ENCODE peak calls at places on chromosome 11, in nine cellular contexts. One of them, this sample, is unnamed.

GRCh38 chr11:6611092-6612007 is 666 bp downstream of the TAF10 start:
- DNase-seq in IMR-90: peak
- DNase-seq in heart right ventricle: peak
- DNase-seq in cardiac muscle cell: peak
- DNase-seq in neural progenitor cell: peak
- DNase-seq in fibroblast of lung: peak
- DNase-seq in astrocyte: no peak
- DNase-seq in kidney: peak
- DNase-seq in Karpas-422: peak
- DNase-seq in this sample: no peak

GRCh38 chr11:98798333-98798732 is 222.4 kb upstream of the CNTN5 start:
- DNase-seq in IMR-90: no peak
- DNase-seq in heart right ventricle: no peak
- DNase-seq in cardiac muscle cell: no peak
- DNase-seq in neural progenitor cell: no peak
- DNase-seq in fibroblast of lung: no peak
- DNase-seq in astrocyte: no peak
- DNase-seq in kidney: no peak
- DNase-seq in Karpas-422: no peak
- DNase-seq in this sample: no peak

GRCh38 chr11:64090811-64091516 is 55.2 kb downstream of the FLRT1 start:
- DNase-seq in IMR-90: peak
- DNase-seq in heart right ventricle: no peak
- DNase-seq in cardiac muscle cell: peak
- DNase-seq in neural progenitor cell: peak
- DNase-seq in fibroblast of lung: no peak
- DNase-seq in astrocyte: no peak
- DNase-seq in kidney: no peak
- DNase-seq in Karpas-422: no peak
- DNase-seq in this sample: no peak

GRCh38 chr11:64119748-64120147 is 46.2 kb downstream of the MACROD1 start:
- DNase-seq in IMR-90: no peak
- DNase-seq in heart right ventricle: no peak
- DNase-seq in cardiac muscle cell: no peak
- DNase-seq in neural progenitor cell: no peak
- DNase-seq in fibroblast of lung: no peak
- DNase-seq in astrocyte: no peak
- DNase-seq in kidney: no peak
- DNase-seq in Karpas-422: no peak
- DNase-seq in this sample: no peak

GRCh38 chr11:6607190-6607635 is 3.6 kb downstream of the ILK start:
- DNase-seq in IMR-90: no peak
- DNase-seq in heart right ventricle: peak
- DNase-seq in cardiac muscle cell: no peak
- DNase-seq in neural progenitor cell: no peak
- DNase-seq in fibroblast of lung: peak
- DNase-seq in astrocyte: peak
- DNase-seq in kidney: no peak
- DNase-seq in Karpas-422: no peak
- DNase-seq in this sample: no peak

GRCh38 chr11:39741066-39741465 is 1718.4 kb downstream of the LRRC4C start:
- DNase-seq in IMR-90: no peak
- DNase-seq in heart right ventricle: no peak
- DNase-seq in cardiac muscle cell: no peak
- DNase-seq in neural progenitor cell: no peak
- DNase-seq in fibroblast of lung: peak
- DNase-seq in astrocyte: peak
- DNase-seq in kidney: no peak
- DNase-seq in Karpas-422: no peak
- DNase-seq in this sample: no peak

GRCh38 chr11:33869511-33870422 is 22.1 kb downstream of the LMO2 start:
- DNase-seq in IMR-90: peak
- DNase-seq in heart right ventricle: peak
- DNase-seq in cardiac muscle cell: peak
- DNase-seq in neural progenitor cell: peak
- DNase-seq in fibroblast of lung: peak
- DNase-seq in astrocyte: peak
- DNase-seq in kidney: peak
- DNase-seq in Karpas-422: peak
- DNase-seq in this sample: peak

GRCh38 chr11:398826-399225 is 4.8 kb downstream of the PKP3 start:
- DNase-seq in IMR-90: no peak
- DNase-seq in heart right ventricle: no peak
- DNase-seq in cardiac muscle cell: peak
- DNase-seq in neural progenitor cell: no peak
- DNase-seq in fibroblast of lung: no peak
- DNase-seq in astrocyte: no peak
- DNase-seq in kidney: no peak
- DNase-seq in Karpas-422: no peak
- DNase-seq in this sample: no peak

GRCh38 chr11:110349109-110349996 is 52.9 kb upstream of the RDX start:
- DNase-seq in IMR-90: no peak
- DNase-seq in heart right ventricle: no peak
- DNase-seq in cardiac muscle cell: peak
- DNase-seq in neural progenitor cell: peak
- DNase-seq in fibroblast of lung: peak
- DNase-seq in astrocyte: peak
- DNase-seq in kidney: no peak
- DNase-seq in Karpas-422: no peak
- DNase-seq in this sample: no peak

GRCh38 chr11:126355324-126355925 is at the start of gene ST3GAL4:
- DNase-seq in IMR-90: peak
- DNase-seq in heart right ventricle: peak
- DNase-seq in cardiac muscle cell: peak
- DNase-seq in neural progenitor cell: peak
- DNase-seq in fibroblast of lung: peak
- DNase-seq in astrocyte: no peak
- DNase-seq in kidney: peak
- DNase-seq in Karpas-422: peak
- DNase-seq in this sample: peak

GRCh38 chr11:109946322-109946846 is 146.8 kb upstream of the ZC3H12C start:
- DNase-seq in IMR-90: peak
- DNase-seq in heart right ventricle: peak
- DNase-seq in cardiac muscle cell: peak
- DNase-seq in neural progenitor cell: peak
- DNase-seq in fibroblast of lung: peak
- DNase-seq in astrocyte: peak
- DNase-seq in kidney: peak
- DNase-seq in Karpas-422: peak
- DNase-seq in this sample: peak

GRCh38 chr11:76523147-76523546 is 78.3 kb downstream of the EMSY start:
- DNase-seq in IMR-90: no peak
- DNase-seq in heart right ventricle: no peak
- DNase-seq in cardiac muscle cell: no peak
- DNase-seq in neural progenitor cell: no peak
- DNase-seq in fibroblast of lung: no peak
- DNase-seq in astrocyte: no peak
- DNase-seq in kidney: no peak
- DNase-seq in Karpas-422: no peak
- DNase-seq in this sample: no peak

GRCh38 chr11:118050208-118050891 is 26.5 kb upstream of the TMPRSS4 start:
- DNase-seq in IMR-90: no peak
- DNase-seq in heart right ventricle: no peak
- DNase-seq in cardiac muscle cell: no peak
- DNase-seq in neural progenitor cell: no peak
- DNase-seq in fibroblast of lung: no peak
- DNase-seq in astrocyte: no peak
- DNase-seq in kidney: no peak
- DNase-seq in Karpas-422: no peak
- DNase-seq in this sample: no peak

GRCh38 chr11:13826505-13827278 is 135.8 kb upstream of the SPON1 start:
- DNase-seq in IMR-90: no peak
- DNase-seq in heart right ventricle: no peak
- DNase-seq in cardiac muscle cell: no peak
- DNase-seq in neural progenitor cell: no peak
- DNase-seq in fibroblast of lung: peak
- DNase-seq in astrocyte: peak
- DNase-seq in kidney: no peak
- DNase-seq in Karpas-422: no peak
- DNase-seq in this sample: no peak

GRCh38 chr11:17979770-17980371 is 33.0 kb downstream of the SERGEF start:
- DNase-seq in IMR-90: peak
- DNase-seq in heart right ventricle: no peak
- DNase-seq in cardiac muscle cell: peak
- DNase-seq in neural progenitor cell: peak
- DNase-seq in fibroblast of lung: no peak
- DNase-seq in astrocyte: no peak
- DNase-seq in kidney: no peak
- DNase-seq in Karpas-422: peak
- DNase-seq in this sample: no peak

DNA sequence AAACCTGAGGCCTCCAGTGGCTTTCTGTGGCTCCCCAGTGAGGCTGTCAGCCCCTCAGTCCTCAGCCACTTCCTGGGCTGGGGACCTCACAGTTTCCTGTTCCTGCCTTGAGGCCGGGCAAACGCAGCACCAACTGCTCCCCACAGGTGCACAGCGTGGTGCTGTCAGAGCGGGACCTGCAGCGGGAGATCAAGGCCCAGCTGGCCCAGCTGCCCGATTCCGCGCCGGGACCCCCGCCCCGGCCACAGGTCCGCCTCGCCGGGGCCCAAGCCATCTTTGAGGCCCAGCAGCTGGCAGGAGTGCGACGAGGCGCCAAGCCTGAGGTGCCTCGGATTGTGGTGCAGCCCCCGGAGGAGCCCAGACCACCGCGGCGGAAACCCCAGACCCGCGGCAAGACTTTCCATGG is 5.4 kb downstream of the TBC1D10C start:
- DNase-seq in IMR-90: no peak
- DNase-seq in heart right ventricle: no peak
- DNase-seq in cardiac muscle cell: no peak
- DNase-seq in neural progenitor cell: no peak
- DNase-seq in fibroblast of lung: no peak
- DNase-seq in astrocyte: no peak
- DNase-seq in kidney: peak
- DNase-seq in Karpas-422: peak
- DNase-seq in this sample: no peak
- H3K27ac ChIP-seq in IMR-90: no peak
- H3K27ac ChIP-seq in heart right ventricle: no peak
- H3K27ac ChIP-seq in cardiac muscle cell: no peak
- H3K27ac ChIP-seq in neural progenitor cell: no peak
- H3K27ac ChIP-seq in fibroblast of lung: no peak
- H3K27ac ChIP-seq in astrocyte: no peak
- H3K27ac ChIP-seq in kidney: no peak
- H3K27ac ChIP-seq in Karpas-422: peak
- H3K27ac ChIP-seq in this sample: peak

DNA sequence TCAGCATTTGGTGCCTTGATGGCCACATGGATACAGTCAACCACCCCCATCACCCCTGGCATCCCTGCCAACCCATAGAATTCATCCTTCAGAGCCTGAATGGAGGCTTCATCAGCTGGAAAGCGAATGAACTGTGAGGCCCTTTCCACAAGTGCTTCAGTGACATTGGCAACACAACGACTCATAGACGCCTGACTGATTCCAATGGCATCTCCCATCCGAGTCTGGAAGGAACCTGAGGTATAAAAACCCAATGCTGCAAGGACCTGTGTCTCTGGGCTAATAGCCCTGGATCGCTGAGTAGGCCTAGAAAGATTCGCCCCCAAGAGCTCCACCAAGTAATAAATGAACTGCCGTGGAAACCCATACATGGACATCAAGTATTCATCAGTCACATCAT is 1.3 kb downstream of the HARBI1 start:
- DNase-seq in IMR-90: peak
- DNase-seq in heart right ventricle: no peak
- DNase-seq in cardiac muscle cell: no peak
- DNase-seq in neural progenitor cell: no peak
- DNase-seq in fibroblast of lung: no peak
- DNase-seq in astrocyte: no peak
- DNase-seq in kidney: no peak
- DNase-seq in Karpas-422: no peak
- DNase-seq in this sample: no peak
- H3K4me3 ChIP-seq in IMR-90: no peak
- H3K4me3 ChIP-seq in heart right ventricle: no peak
- H3K4me3 ChIP-seq in cardiac muscle cell: no peak
- H3K4me3 ChIP-seq in neural progenitor cell: no peak
- H3K4me3 ChIP-seq in fibroblast of lung: no peak
- H3K4me3 ChIP-seq in astrocyte: peak
- H3K4me3 ChIP-seq in kidney: no peak
- H3K4me3 ChIP-seq in Karpas-422: peak
- H3K4me3 ChIP-seq in this sample: peak

DNA sequence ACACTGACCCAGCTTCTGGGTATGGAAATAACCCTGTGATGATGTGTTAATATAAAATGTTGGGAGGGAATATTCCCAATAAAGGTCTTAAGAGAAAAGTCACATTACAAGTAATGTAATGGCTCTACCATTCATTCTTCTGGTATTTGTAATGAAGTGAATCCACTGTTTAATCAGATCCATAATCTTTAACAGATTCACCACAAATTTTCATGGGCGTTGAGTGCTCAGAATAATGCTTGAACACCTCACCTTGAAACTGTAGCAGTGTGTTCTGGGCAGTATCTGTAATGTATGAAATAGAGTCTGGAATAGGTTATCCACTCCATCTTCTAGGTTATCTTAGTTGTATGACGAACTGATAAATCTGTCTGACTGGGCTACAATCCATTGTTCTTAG is 26.6 kb upstream of the CRTAM start:
- DNase-seq in IMR-90: no peak
- DNase-seq in heart right ventricle: no peak
- DNase-seq in cardiac muscle cell: no peak
- DNase-seq in neural progenitor cell: no peak
- DNase-seq in fibroblast of lung: no peak
- DNase-seq in astrocyte: no peak
- DNase-seq in kidney: no peak
- DNase-seq in Karpas-422: no peak
- DNase-seq in this sample: no peak
- H3K27ac ChIP-seq in IMR-90: no peak
- H3K27ac ChIP-seq in heart right ventricle: no peak
- H3K27ac ChIP-seq in cardiac muscle cell: no peak
- H3K27ac ChIP-seq in neural progenitor cell: no peak
- H3K27ac ChIP-seq in fibroblast of lung: no peak
- H3K27ac ChIP-seq in astrocyte: no peak
- H3K27ac ChIP-seq in kidney: no peak
- H3K27ac ChIP-seq in Karpas-422: no peak
- H3K27ac ChIP-seq in this sample: no peak

GRCh38 chr11:131584694-131585592 is 214.5 kb downstream of the NTM start:
- DNase-seq in IMR-90: no peak
- DNase-seq in heart right ventricle: no peak
- DNase-seq in cardiac muscle cell: peak
- DNase-seq in neural progenitor cell: peak
- DNase-seq in fibroblast of lung: no peak
- DNase-seq in astrocyte: no peak
- DNase-seq in kidney: no peak
- DNase-seq in Karpas-422: peak
- DNase-seq in this sample: peak
- H3K4me3 ChIP-seq in IMR-90: no peak
- H3K4me3 ChIP-seq in heart right ventricle: no peak
- H3K4me3 ChIP-seq in cardiac muscle cell: no peak
- H3K4me3 ChIP-seq in neural progenitor cell: no peak
- H3K4me3 ChIP-seq in fibroblast of lung: no peak
- H3K4me3 ChIP-seq in astrocyte: no peak
- H3K4me3 ChIP-seq in kidney: no peak
- H3K4me3 ChIP-seq in Karpas-422: no peak
- H3K4me3 ChIP-seq in this sample: peak

GRCh38 chr11:116931206-116931953 is 94.0 kb upstream of the APOA1 start:
- DNase-seq in IMR-90: peak
- DNase-seq in heart right ventricle: peak
- DNase-seq in cardiac muscle cell: peak
- DNase-seq in neural progenitor cell: no peak
- DNase-seq in fibroblast of lung: peak
- DNase-seq in astrocyte: peak
- DNase-seq in kidney: no peak
- DNase-seq in Karpas-422: no peak
- DNase-seq in this sample: no peak
- H3K27ac ChIP-seq in IMR-90: no peak
- H3K27ac ChIP-seq in heart right ventricle: peak
- H3K27ac ChIP-seq in cardiac muscle cell: peak
- H3K27ac ChIP-seq in neural progenitor cell: no peak
- H3K27ac ChIP-seq in fibroblast of lung: no peak
- H3K27ac ChIP-seq in astrocyte: no peak
- H3K27ac ChIP-seq in kidney: no peak
- H3K27ac ChIP-seq in Karpas-422: no peak
- H3K27ac ChIP-seq in this sample: no peak